ENCODE peak calls at places on chromosomes 6 and 20, in five cellular contexts. A is heart right ventricle, W is NAMALWA, X is D341Med, D is SIG-M5. Y is an unnamed sample.
A peak's percentile ranks its signal among the peaks of the same experiment; 100 is the strongest.

GRCh38 chr6:79631800-79632172 is 657 bp downstream of the SH3BGRL2 start:
- DNase-seq in A (no peak), W (no peak), X (no peak), D (no peak), Y (no peak)

GRCh38 chr6:21075986-21076385 is 517.6 kb upstream of the SOX4 start:
- DNase-seq in A (no peak), W (no peak), X (no peak), D (no peak), Y (no peak)

GRCh38 chr20:17822039-17822438 is 122.3 kb downstream of the BANF2 start:
- DNase-seq in A (no peak), W (peak; percentile 38), X (no peak), D (no peak), Y (peak; percentile 61)

GRCh38 chr6:31400467-31401289 is 2.7 kb upstream of the MICA start:
- DNase-seq in A (peak; percentile 88), W (peak; percentile 80), X (no peak), D (peak; percentile 26), Y (peak; percentile 84)

GRCh38 chr6:54899986-54900385 is 53.4 kb downstream of the FAM83B start:
- DNase-seq in A (no peak), W (no peak), X (no peak), D (no peak), Y (no peak)

GRCh38 chr6:113857565-113858066 is 471 bp downstream of the MARCKS start:
- DNase-seq in A (peak; percentile 4), W (no peak), X (peak; percentile 29), D (no peak), Y (no peak)

GRCh38 chr6:36118550-36119107 is 11.7 kb upstream of the MAPK13 start:
- DNase-seq in A (no peak), W (no peak), X (no peak), D (no peak), Y (peak; percentile 54)

GRCh38 chr20:44805991-44806729 is 4.2 kb downstream of the RIMS4 start:
- DNase-seq in A (peak; percentile 8), W (no peak), X (peak; percentile 56), D (no peak), Y (peak; percentile 80)

GRCh38 chr20:56829788-56830385 is 200.8 kb downstream of the TFAP2C start:
- DNase-seq in A (no peak), W (no peak), X (no peak), D (no peak), Y (no peak)

GRCh38 chr6:49634080-49634810 is 2.4 kb downstream of the RHAG start:
- DNase-seq in A (no peak), W (no peak), X (no peak), D (no peak), Y (no peak)

GRCh38 chr6:39061588-39061987 is 13.0 kb downstream of the GLP1R start:
- DNase-seq in A (no peak), W (no peak), X (no peak), D (no peak), Y (no peak)

GRCh38 chr6:44685213-44685612 is 297.7 kb downstream of the CDC5L start:
- DNase-seq in A (no peak), W (no peak), X (no peak), D (no peak), Y (no peak)

GRCh38 chr6:112920994-112921393 is 573.9 kb downstream of the RFPL4B start:
- DNase-seq in A (no peak), W (no peak), X (no peak), D (no peak), Y (no peak)

GRCh38 chr6:160861824-160862223 is 129.7 kb upstream of the MAP3K4 start:
- DNase-seq in A (no peak), W (no peak), X (no peak), D (no peak), Y (no peak)

GRCh38 chr6:105409734-105410133 is 6.9 kb upstream of the PREP start:
- DNase-seq in A (no peak), W (no peak), X (no peak), D (no peak), Y (no peak)

GRCh38 chr6:90194371-90194841 is 102.2 kb downstream of the BACH2 start:
- DNase-seq in A (no peak), W (no peak), X (no peak), D (no peak), Y (no peak)

GRCh38 chr6:149686230-149686629 is 31.7 kb downstream of the LATS1 start:
- DNase-seq in A (peak; percentile 6), W (no peak), X (no peak), D (no peak), Y (no peak)

GRCh38 chr20:12699374-12700228 is 309.2 kb upstream of the SPTLC3 start:
- DNase-seq in A (no peak), W (no peak), X (no peak), D (no peak), Y (no peak)

GRCh38 chr20:10524034-10524476 is 89.0 kb downstream of the SLX4IP start:
- DNase-seq in A (peak; percentile 58), W (no peak), X (no peak), D (no peak), Y (no peak)

GRCh38 chr6:9467746-9468145 is 947.1 kb downstream of the TFAP2A start:
- DNase-seq in A (no peak), W (no peak), X (no peak), D (no peak), Y (no peak)

GRCh38 chr6:80477591-80478370 is 371.3 kb downstream of the BCKDHB start:
- DNase-seq in A (no peak), W (no peak), X (no peak), D (no peak), Y (no peak)

GRCh38 chr6:19231878-19232519 is 605.2 kb upstream of the ID4 start:
- DNase-seq in A (no peak), W (no peak), X (no peak), D (no peak), Y (no peak)